ENCODE peak calls at places on chromosomes 2 and 18, in five cellular contexts. A is RWPE2, U is SK-N-SH, L is transverse colon, K is brain microvascular endothelial cell. B is an unnamed sample.

GRCh38 chr18:79918089-79919011 is 33.1 kb downstream of the SLC66A2 start:
- DNase-seq in A (peak; percentile 52), U (no peak), L (peak; percentile 5), K (no peak), B (no peak)

GRCh38 chr2:37671013-37671815 is at the start of gene CDC42EP3:
- DNase-seq in A (peak; percentile 67), U (peak; percentile 95), L (peak; percentile 81), K (no peak), B (peak; percentile 80)

GRCh38 chr18:22391571-22392359 is 25.9 kb downstream of the CTAGE1 start:
- DNase-seq in A (peak; percentile 82), U (peak; percentile 7), L (peak; percentile 74), K (peak; percentile 98), B (peak; percentile 78)

GRCh38 chr2:1613078-1613445 is 131.3 kb downstream of the PXDN start:
- DNase-seq in A (no peak), U (peak; percentile 16), L (no peak), K (no peak), B (no peak)

GRCh38 chr2:60530660-60531276 is 22.7 kb downstream of the BCL11A start:
- DNase-seq in A (no peak), U (peak; percentile 72), L (peak; percentile 90), K (no peak), B (peak; percentile 94)

GRCh38 chr18:78145096-78145495 is 834.5 kb upstream of the SALL3 start:
- DNase-seq in A (no peak), U (no peak), L (no peak), K (no peak), B (no peak)

GRCh38 chr2:39099820-39100728 is 20.8 kb downstream of the SOS1 start:
- DNase-seq in A (no peak), U (no peak), L (no peak), K (no peak), B (no peak)

GRCh38 chr2:191806396-191806795 is 40.5 kb downstream of the CAVIN2 start:
- DNase-seq in A (no peak), U (no peak), L (no peak), K (no peak), B (no peak)

GRCh38 chr2:15874311-15874710 is 66.0 kb upstream of the MYCN start:
- DNase-seq in A (no peak), U (no peak), L (no peak), K (no peak), B (no peak)

GRCh38 chr18:54696616-54697293 is 105.7 kb downstream of the DYNAP start:
- DNase-seq in A (no peak), U (no peak), L (no peak), K (no peak), B (no peak)

GRCh38 chr2:240997856-240998705 is at the start of gene SNED1:
- DNase-seq in A (peak; percentile 79), U (peak; percentile 94), L (peak; percentile 90), K (peak; percentile 66), B (peak; percentile 92)

GRCh38 chr2:116162395-116162794 is 1652.1 kb upstream of the DDX18 start:
- DNase-seq in A (no peak), U (no peak), L (no peak), K (no peak), B (no peak)

GRCh38 chr2:227942021-227942420 is 70.6 kb downstream of the DAW1 start:
- DNase-seq in A (no peak), U (no peak), L (no peak), K (no peak), B (no peak)

GRCh38 chr2:7880126-7880525 is 801.7 kb upstream of the ID2 start:
- DNase-seq in A (no peak), U (no peak), L (no peak), K (no peak), B (no peak)

GRCh38 chr2:12120281-12121150 is 374.1 kb downstream of the LPIN1 start:
- DNase-seq in A (no peak), U (no peak), L (no peak), K (peak; percentile 85), B (no peak)

GRCh38 chr2:31038385-31038784 is 99.9 kb downstream of the GALNT14 start:
- DNase-seq in A (no peak), U (no peak), L (no peak), K (no peak), B (no peak)

GRCh38 chr18:39441648-39442047 is 1876.0 kb upstream of the CELF4 start:
- DNase-seq in A (no peak), U (no peak), L (no peak), K (no peak), B (no peak)

GRCh38 chr2:164847966-164848365 is 6.3 kb upstream of the COBLL1 start:
- DNase-seq in A (no peak), U (peak; percentile 49), L (no peak), K (no peak), B (no peak)

GRCh38 chr2:165105911-165106310 is 97.9 kb downstream of the SCN3A start:
- DNase-seq in A (no peak), U (no peak), L (no peak), K (peak; percentile 11), B (no peak)

DNA sequence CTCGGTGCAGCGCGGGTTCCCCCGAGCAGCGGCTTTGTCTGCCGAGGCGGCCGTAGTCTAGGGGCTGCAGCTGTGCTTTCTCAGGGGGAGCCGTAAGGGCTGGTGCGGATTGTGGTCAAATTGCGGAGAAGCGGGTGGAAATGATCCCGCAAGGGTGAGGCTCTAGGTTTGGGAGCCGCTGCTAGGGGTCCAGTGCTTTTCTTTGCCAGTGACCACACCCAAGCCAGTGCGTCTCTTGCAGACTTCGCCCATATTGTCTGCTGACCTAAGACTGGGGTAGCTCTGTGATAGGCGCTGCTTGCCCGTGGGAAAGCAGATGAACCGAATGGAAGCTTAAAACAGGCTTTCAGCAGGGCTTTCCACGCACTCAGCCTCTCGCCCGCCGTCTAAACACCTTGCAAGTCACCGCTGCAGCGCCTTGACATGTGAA is 2.1 kb downstream of the DPYSL5 start:
- DNase-seq in A (no peak), U (no peak), L (no peak), K (no peak), B (no peak)
- H3K4me3 ChIP-seq in A (no peak overlapping the region), U (peak overlapping the region; percentile 61), L (no peak overlapping the region), K (no peak overlapping the region), B (no peak overlapping the region)

GRCh38 chr2:230716588-230716987 is 3.9 kb downstream of the CAB39 start:
- DNase-seq in A (no peak), U (no peak), L (no peak), K (no peak), B (no peak)

GRCh38 chr2:230719340-230719739 is 6.7 kb downstream of the CAB39 start:
- DNase-seq in A (no peak), U (no peak), L (no peak), K (no peak), B (no peak)

GRCh38 chr2:230715201-230715600 is 2.6 kb downstream of the CAB39 start:
- DNase-seq in A (no peak), U (no peak), L (no peak), K (no peak), B (no peak)

GRCh38 chr2:230714122-230714453 is 1.4 kb downstream of the CAB39 start:
- DNase-seq in A (no peak), U (no peak), L (peak; percentile 20), K (peak; percentile 66), B (peak; percentile 36)

GRCh38 chr2:230717595-230717994 is 5.0 kb downstream of the CAB39 start:
- DNase-seq in A (no peak), U (no peak), L (no peak), K (no peak), B (no peak)
- H3K4me3 ChIP-seq in A (no peak overlapping the region), U (no peak overlapping the region), L (no peak overlapping the region), K (no peak overlapping the region), B (no peak overlapping the region)

GRCh38 chr18:63545094-63545493 is 2.9 kb downstream of the SERPINB12 start:
- DNase-seq in A (no peak), U (no peak), L (no peak), K (no peak), B (no peak)
- H3K4me3 ChIP-seq in A (no peak overlapping the region), U (no peak overlapping the region), L (no peak overlapping the region), K (no peak overlapping the region), B (no peak overlapping the region)

DNA sequence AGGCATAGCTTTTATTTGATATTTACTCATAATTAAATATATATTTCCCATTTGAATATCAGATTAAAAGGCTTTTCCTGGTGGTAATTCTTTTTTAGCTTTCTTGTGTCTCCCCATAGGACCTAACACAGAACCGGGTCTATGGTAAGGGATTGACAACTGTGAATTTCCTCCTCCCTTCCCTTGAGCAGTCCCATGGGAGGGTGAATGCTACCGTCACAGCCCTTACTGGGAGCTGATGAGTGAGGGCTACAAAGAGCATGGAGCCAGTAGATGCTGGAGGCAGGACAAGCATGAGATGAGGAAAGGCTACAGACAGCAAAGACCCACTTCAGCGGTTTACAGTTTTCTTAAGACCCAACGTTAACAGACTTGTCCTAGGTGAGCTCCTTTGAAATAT is 170.6 kb upstream of the EPAS1 start:
- DNase-seq in A (no peak), U (no peak), L (no peak), K (no peak), B (no peak)
- H3K4me3 ChIP-seq in A (no peak overlapping the region), U (no peak overlapping the region), L (no peak overlapping the region), K (no peak overlapping the region), B (no peak overlapping the region)

DNA sequence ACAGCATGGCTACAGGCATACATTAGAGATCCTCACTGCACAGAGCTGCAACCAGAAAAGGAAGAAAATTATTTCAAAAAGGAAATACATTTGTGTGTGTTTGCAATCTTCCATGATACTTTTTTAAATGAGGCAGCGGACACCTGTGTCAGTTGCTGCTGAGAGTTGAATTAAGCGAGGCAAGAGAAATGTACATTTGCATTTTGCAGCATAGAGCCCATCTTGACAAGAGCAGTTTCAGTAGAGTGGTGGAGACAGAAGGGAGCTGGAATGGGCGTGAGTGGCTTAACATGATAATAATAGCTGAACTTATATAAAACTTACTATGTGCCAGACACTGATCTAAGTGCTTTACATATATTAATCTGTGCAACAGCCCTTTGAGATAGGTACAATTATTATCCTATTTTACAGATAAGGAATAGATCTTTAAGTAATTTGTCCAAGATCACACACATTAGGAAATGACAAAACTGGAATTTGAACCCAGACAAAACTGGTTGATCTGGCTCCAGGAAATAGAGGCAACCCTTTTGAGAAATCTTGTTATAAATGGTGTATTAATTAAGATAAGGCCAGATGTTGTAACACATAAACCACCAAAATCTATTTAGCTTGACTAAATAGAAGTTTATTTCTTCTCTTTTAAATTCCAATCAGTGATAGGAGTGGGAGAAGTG is 68.7 kb downstream of the SDC1 start:
- DNase-seq in A (no peak), U (no peak), L (no peak), K (no peak), B (no peak)
- H3K4me3 ChIP-seq in A (no peak overlapping the region), U (no peak overlapping the region), L (no peak overlapping the region), K (no peak overlapping the region), B (no peak overlapping the region)

GRCh38 chr2:173764094-173764493 is 201.1 kb downstream of the SP3 start:
- DNase-seq in A (no peak), U (no peak), L (no peak), K (peak; percentile 44), B (no peak)
- H3K4me3 ChIP-seq in A (no peak overlapping the region), U (no peak overlapping the region), L (no peak overlapping the region), K (no peak overlapping the region), B (no peak overlapping the region)

DNA sequence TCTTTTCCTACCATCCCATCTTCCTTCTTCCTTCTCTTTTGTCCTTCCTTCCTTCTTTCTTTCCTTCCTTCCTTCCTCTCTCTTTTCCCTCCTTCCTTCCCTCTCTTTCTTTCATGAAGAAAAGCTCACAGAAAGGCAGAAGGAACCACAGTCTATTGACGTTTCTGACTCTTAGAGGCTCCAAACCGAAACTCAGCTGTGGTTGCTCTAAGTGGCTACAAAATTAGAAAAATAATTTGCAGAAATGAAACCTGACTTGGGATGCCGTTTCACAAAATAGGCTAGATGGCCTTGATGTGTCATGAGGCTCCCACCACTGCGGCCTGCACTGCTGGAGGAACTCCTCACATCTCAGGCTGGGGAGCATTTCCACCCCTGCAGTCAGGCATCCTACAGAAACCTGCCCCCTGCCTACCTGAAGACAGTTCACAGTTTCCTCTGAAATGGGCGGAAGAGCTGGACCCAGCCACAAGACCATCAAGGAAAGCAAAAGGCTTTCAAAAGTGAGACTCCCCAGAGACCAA is 165.6 kb downstream of the SMAD7 start:
- DNase-seq in A (peak; percentile 23), U (no peak), L (peak; percentile 54), K (no peak), B (no peak)
- H3K4me3 ChIP-seq in A (no peak overlapping the region), U (no peak overlapping the region), L (no peak overlapping the region), K (no peak overlapping the region), B (no peak overlapping the region)